ENCODE peak calls at places on chromosome 14, in five cellular contexts. I is stomach, H is tibial nerve, N is body of pancreas, E is HepG2. C is an unnamed sample.

GRCh38 chr14:91300957-91301356 is 56.5 kb upstream of the GPR68 start:
- DNase-seq in I (no peak), H (no peak), N (no peak), E (no peak), C (no peak)

GRCh38 chr14:32709072-32709471 is 229.6 kb upstream of the NPAS3 start:
- DNase-seq in I (no peak), H (peak), N (peak), E (no peak), C (peak)

GRCh38 chr14:94599656-94600004 is 12.6 kb upstream of the SERPINA3 start:
- DNase-seq in I (no peak), H (no peak), N (no peak), E (no peak), C (no peak)

GRCh38 chr14:70955543-70956480 is 48.6 kb downstream of the PCNX1 start:
- DNase-seq in I (no peak), H (no peak), N (no peak), E (peak), C (no peak)

GRCh38 chr14:99720941-99721791 is 37.1 kb downstream of the CYP46A1 start:
- DNase-seq in I (no peak), H (no peak), N (no peak), E (no peak), C (no peak)

GRCh38 chr14:90645842-90646443 is 170.3 kb downstream of the TTC7B start:
- DNase-seq in I (no peak), H (no peak), N (no peak), E (peak), C (peak)

GRCh38 chr14:76136476-76137160 is 15.1 kb upstream of the GPATCH2L start:
- DNase-seq in I (no peak), H (no peak), N (no peak), E (no peak), C (no peak)

GRCh38 chr14:101426466-101426865 is 134.8 kb upstream of the DIO3 start:
- DNase-seq in I (no peak), H (no peak), N (no peak), E (no peak), C (no peak)

GRCh38 chr14:87566986-87567385 is 426.0 kb downstream of the GALC start:
- DNase-seq in I (no peak), H (no peak), N (no peak), E (no peak), C (no peak)

GRCh38 chr14:59926534-59926933 is 6.6 kb downstream of the LRRC9 start:
- DNase-seq in I (no peak), H (no peak), N (no peak), E (no peak), C (no peak)

GRCh38 chr14:106850913-106851825 is 1324.8 kb downstream of the TMEM121 start:
- DNase-seq in I (no peak), H (no peak), N (no peak), E (no peak), C (no peak)

GRCh38 chr14:90434370-90435020 is 37.7 kb downstream of the CALM1 start:
- DNase-seq in I (no peak), H (no peak), N (no peak), E (no peak), C (no peak)

GRCh38 chr14:21476526-21476924 is 234 bp downstream of the RAB2B start:
- DNase-seq in I (peak), H (no peak), N (peak), E (peak), C (peak)

GRCh38 chr14:37592288-37593274 is 2.5 kb downstream of the FOXA1 start:
- DNase-seq in I (no peak), H (no peak), N (no peak), E (no peak), C (no peak)

GRCh38 chr14:32203928-32204357 is 874 bp upstream of the RNU6-8 start:
- DNase-seq in I (no peak), H (no peak), N (peak), E (peak), C (no peak)

GRCh38 chr14:19800282-19801117 is 3.1 kb upstream of the OR4N2 start:
- DNase-seq in I (no peak), H (no peak), N (no peak), E (no peak), C (no peak)

GRCh38 chr14:77985235-77985634 is 184.9 kb upstream of the NRXN3 start:
- DNase-seq in I (no peak), H (no peak), N (no peak), E (no peak), C (no peak)

GRCh38 chr14:90058876-90059458 is 2.8 kb upstream of the KCNK13 start:
- DNase-seq in I (no peak), H (no peak), N (no peak), E (no peak), C (no peak)

GRCh38 chr14:76298896-76299295 is 77.0 kb upstream of the ESRRB start:
- DNase-seq in I (no peak), H (no peak), N (no peak), E (no peak), C (no peak)

GRCh38 chr14:41605550-41606248 is 977 bp upstream of the LRFN5 start:
- DNase-seq in I (no peak), H (no peak), N (no peak), E (no peak), C (no peak)

GRCh38 chr14:90381011-90381790 is 15.6 kb upstream of the CALM1 start:
- DNase-seq in I (peak), H (peak), N (peak), E (peak), C (no peak)

GRCh38 chr14:90499908-90500664 is 103.3 kb downstream of the CALM1 start:
- DNase-seq in I (no peak), H (no peak), N (no peak), E (no peak), C (no peak)

GRCh38 chr14:73452341-73453191 is 5.8 kb downstream of the NUMB start:
- DNase-seq in I (no peak), H (no peak), N (no peak), E (no peak), C (peak)

GRCh38 chr14:31036552-31036951 is 10.4 kb upstream of the STRN3 start:
- DNase-seq in I (no peak), H (no peak), N (no peak), E (no peak), C (no peak)

GRCh38 chr14:26549571-26549970 is 48.3 kb downstream of the NOVA1 start:
- DNase-seq in I (no peak), H (no peak), N (no peak), E (no peak), C (no peak)

GRCh38 chr14:61609143-61609851 is 86.0 kb upstream of the HIF1A start:
- DNase-seq in I (no peak), H (no peak), N (no peak), E (peak), C (no peak)

GRCh38 chr14:50232276-50232642 is 881 bp upstream of the SOS2 start:
- DNase-seq in I (no peak), H (no peak), N (no peak), E (no peak), C (no peak)

GRCh38 chr14:50229646-50230045 is 1.7 kb downstream of the SOS2 start:
- DNase-seq in I (no peak), H (no peak), N (no peak), E (no peak), C (no peak)

GRCh38 chr14:50230601-50231474 is 540 bp downstream of the SOS2 start:
- DNase-seq in I (peak), H (peak), N (peak), E (peak), C (peak)

GRCh38 chr14:50233335-50234250 is 2.2 kb upstream of the SOS2 start:
- DNase-seq in I (no peak), H (no peak), N (no peak), E (peak), C (no peak)

GRCh38 chr14:50231475-50232275 is at the start of gene SOS2:
- DNase-seq in I (peak), H (peak), N (peak), E (peak), C (peak)
- TF ChIP-seq POLR2A in I (no peak), H (peak), N (peak), E (peak), C (peak)

GRCh38 chr14:65072937-65073336 is 29.4 kb downstream of the MAX start:
- DNase-seq in I (no peak), H (no peak), N (no peak), E (no peak), C (no peak)

GRCh38 chr14:65075628-65076325 is 26.5 kb downstream of the MAX start:
- DNase-seq in I (no peak), H (peak), N (peak), E (no peak), C (no peak)

GRCh38 chr14:65074449-65075155 is 27.7 kb downstream of the MAX start:
- DNase-seq in I (no peak), H (no peak), N (peak), E (no peak), C (no peak)

GRCh38 chr14:65072256-65072655 is 30.1 kb downstream of the MAX start:
- DNase-seq in I (no peak), H (no peak), N (no peak), E (no peak), C (no peak)

DNA sequence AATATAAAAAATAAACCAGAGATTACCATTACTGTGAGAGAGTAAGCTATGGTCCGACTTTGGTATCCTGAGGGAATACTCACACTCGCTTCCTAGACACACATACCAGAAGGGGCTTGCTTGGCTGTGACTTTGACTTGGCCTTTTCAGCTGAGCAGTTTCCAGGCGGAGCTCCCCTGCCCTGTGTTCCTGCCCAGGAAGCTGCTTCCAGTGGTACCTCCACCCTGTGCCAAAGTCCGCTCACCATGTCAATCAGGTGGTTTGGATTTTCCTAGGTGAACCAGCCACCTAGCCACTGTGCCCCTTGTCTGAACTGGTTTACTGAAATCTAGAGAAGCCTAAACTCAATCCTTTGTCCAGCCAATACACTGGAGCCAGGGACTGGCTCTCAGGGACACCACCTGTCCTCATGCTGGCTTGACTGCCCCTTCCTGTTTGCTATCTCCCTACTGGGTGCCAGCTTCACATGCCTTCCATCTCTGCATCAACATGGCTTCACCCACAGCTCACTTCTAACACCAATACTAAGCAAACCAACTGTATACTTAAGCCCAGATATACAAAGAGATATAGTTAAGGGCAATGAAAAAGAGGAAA is 28.6 kb downstream of the MAX start:
- DNase-seq in I (peak), H (no peak), N (no peak), E (peak), C (no peak)
- TF ChIP-seq POLR2A in I (no peak), H (no peak), N (no peak), E (no peak), C (no peak)

DNA sequence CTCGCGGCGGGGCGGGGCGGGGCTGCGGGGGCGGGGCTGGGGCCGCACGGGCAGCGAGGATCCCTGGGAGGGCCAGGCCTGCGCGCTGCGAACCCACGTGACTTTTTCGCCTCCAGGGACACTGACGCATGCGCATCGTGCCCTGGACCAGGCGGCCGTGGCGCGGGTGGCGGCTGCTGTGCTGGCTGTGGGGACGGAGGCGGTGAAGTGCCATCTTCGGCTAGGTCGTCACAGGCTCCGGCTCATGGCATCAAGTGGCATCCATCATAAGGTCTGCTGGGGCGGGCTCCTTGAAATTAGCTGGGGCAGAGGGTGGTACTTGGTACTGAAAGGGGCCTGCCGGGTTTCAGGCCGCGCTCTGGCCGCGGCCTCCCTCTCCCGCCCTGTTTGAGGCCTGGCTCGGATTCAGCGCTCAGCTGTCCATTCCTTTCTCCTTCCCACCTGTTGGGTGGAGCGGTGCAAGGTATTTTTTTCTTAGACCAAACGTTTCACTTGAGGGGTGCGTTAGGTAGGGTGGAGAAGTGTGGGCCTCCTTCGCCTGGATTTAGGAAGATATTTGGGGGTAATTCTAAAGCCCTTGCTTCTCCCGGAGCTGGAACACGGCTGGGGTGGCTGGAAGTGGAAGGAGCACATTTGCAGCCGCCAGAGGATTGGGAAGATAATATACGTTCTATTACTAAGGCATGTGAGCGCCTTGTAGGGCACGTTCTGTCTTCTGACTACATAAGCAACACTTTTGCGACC is at the start of gene PRPF39:
- DNase-seq in I (peak), H (peak), N (peak), E (peak), C (peak)
- TF ChIP-seq POLR2A in I (no peak), H (peak), N (peak), E (peak), C (peak)

GRCh38 chr14:69049675-69050074 is 70.6 kb upstream of the ACTN1 start:
- DNase-seq in I (no peak), H (peak), N (no peak), E (peak), C (no peak)
- TF ChIP-seq POLR2A in I (no peak), H (no peak), N (no peak), E (no peak), C (no peak)

GRCh38 chr14:104967414-104968152 is 10.6 kb downstream of the AHNAK2 start:
- DNase-seq in I (peak), H (no peak), N (peak), E (no peak), C (no peak)
- TF ChIP-seq POLR2A in I (no peak), H (no peak), N (no peak), E (no peak), C (no peak)

GRCh38 chr14:53929871-53930685 is 26.5 kb downstream of the BMP4 start:
- DNase-seq in I (no peak), H (no peak), N (peak), E (no peak), C (no peak)

GRCh38 chr14:53924754-53925153 is 31.9 kb downstream of the BMP4 start:
- DNase-seq in I (no peak), H (no peak), N (no peak), E (peak), C (no peak)

GRCh38 chr14:53925201-53925766 is 31.3 kb downstream of the BMP4 start:
- DNase-seq in I (no peak), H (no peak), N (no peak), E (no peak), C (no peak)

GRCh38 chr14:53932966-53933365 is 23.7 kb downstream of the BMP4 start:
- DNase-seq in I (no peak), H (no peak), N (no peak), E (no peak), C (no peak)

DNA sequence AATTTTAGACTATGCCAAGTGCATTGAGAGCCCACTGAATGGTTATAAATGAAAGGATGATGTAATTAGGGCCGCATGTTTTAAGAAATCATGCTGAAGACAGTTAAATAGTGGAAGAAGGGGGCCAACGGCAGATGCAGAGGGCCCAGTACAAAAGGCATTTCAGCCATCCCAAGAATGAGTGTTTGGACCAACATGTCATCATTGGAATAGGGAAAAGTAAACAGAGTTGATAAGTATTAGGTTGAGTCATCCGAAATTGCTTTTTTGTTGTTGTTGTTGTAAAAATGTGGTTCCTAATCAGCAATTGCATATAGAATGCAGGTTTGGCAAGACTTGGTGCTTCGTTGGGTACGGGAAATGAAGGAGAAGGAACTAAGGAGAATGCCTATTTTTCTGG is 29.5 kb downstream of the BMP4 start:
- DNase-seq in I (no peak), H (no peak), N (no peak), E (peak), C (no peak)
- TF ChIP-seq POLR2A in I (no peak), H (no peak), N (no peak), E (no peak), C (no peak)

GRCh38 chr14:24147761-24148428 is 597 bp downstream of the RNF31 start:
- DNase-seq in I (no peak), H (no peak), N (no peak), E (no peak), C (no peak)

GRCh38 chr14:24146978-24147760 is at the start of gene RNF31:
- DNase-seq in I (peak), H (peak), N (peak), E (peak), C (peak)

GRCh38 chr14:24145219-24145618 is 1.2 kb downstream of the PSME2 start:
- DNase-seq in I (no peak), H (no peak), N (no peak), E (no peak), C (no peak)

GRCh38 chr14:24145700-24146621 is at the start of gene PSME2:
- DNase-seq in I (no peak), H (no peak), N (no peak), E (no peak), C (no peak)

GRCh38 chr14:24146622-24146977 is 190 bp upstream of the PSME2 start:
- DNase-seq in I (peak), H (peak), N (peak), E (peak), C (peak)
- TF ChIP-seq POLR2A in I (no peak), H (no peak), N (peak), E (no peak), C (peak)

GRCh38 chr14:92794961-92795360 is 856 bp downstream of the GOLGA5 start:
- DNase-seq in I (no peak), H (no peak), N (no peak), E (no peak), C (no peak)

GRCh38 chr14:92793709-92794546 is at the start of gene GOLGA5:
- DNase-seq in I (peak), H (peak), N (peak), E (peak), C (peak)

GRCh38 chr14:92797935-92798653 is 4.0 kb downstream of the GOLGA5 start:
- DNase-seq in I (no peak), H (no peak), N (no peak), E (peak), C (no peak)

GRCh38 chr14:92792885-92793284 is 1.2 kb upstream of the GOLGA5 start:
- DNase-seq in I (no peak), H (no peak), N (no peak), E (no peak), C (no peak)

DNA sequence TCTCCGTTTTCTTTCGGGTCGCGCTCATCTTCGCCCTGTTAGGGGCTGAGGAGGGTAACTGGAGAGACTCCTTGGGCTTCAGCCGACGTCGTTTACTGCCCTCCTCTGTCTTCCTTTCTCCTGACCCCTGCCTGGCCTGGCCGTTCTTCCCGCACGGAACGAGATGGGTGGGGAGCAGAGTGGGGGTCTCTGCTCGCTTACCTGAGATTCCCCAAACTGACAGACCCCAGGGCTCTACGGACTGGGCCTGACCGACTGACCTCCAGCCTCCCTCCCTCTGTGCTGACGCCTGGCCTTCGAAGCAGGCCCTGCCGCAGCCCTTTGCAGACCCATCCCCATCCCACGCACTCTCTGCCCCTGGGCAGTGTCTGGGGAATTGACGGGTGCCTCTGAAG is 439 bp downstream of the GOLGA5 start:
- DNase-seq in I (no peak), H (no peak), N (peak), E (no peak), C (no peak)
- TF ChIP-seq POLR2A in I (no peak), H (no peak), N (no peak), E (no peak), C (no peak)